ENCODE peak calls at places on chromosomes 3 and 15, in four cellular contexts. Z, T, M and S are unnamed samples.
A peak's percentile ranks its signal among the peaks of the same experiment; 100 is the strongest.

GRCh38 chr3:140630866-140631265 is 47.0 kb upstream of the TRIM42 start:
- DNase-seq in Z (no peak), T (no peak), M (no peak), S (no peak)

GRCh38 chr15:43762824-43763223 is 13.9 kb downstream of the ELL3 start:
- DNase-seq in Z (no peak), T (no peak), M (no peak), S (no peak)

GRCh38 chr3:106578911-106579310 is 710.1 kb upstream of the CBLB start:
- DNase-seq in Z (no peak), T (no peak), M (no peak), S (no peak)

GRCh38 chr15:88707766-88708165 is 69.0 kb downstream of the ISG20 start:
- DNase-seq in Z (no peak), T (no peak), M (no peak), S (no peak)

GRCh38 chr3:182909318-182910040 is 70.9 kb downstream of the DCUN1D1 start:
- DNase-seq in Z (no peak), T (no peak), M (no peak), S (no peak)

GRCh38 chr3:153162513-153163348 is 705 bp downstream of the RAP2B start:
- DNase-seq in Z (no peak), T (peak; percentile 66), M (peak; percentile 38), S (no peak)

GRCh38 chr3:148079370-148079769 is 618.3 kb upstream of the AGTR1 start:
- DNase-seq in Z (no peak), T (no peak), M (no peak), S (no peak)

GRCh38 chr15:56973463-56973862 is 55.0 kb downstream of the TCF12 start:
- DNase-seq in Z (no peak), T (no peak), M (no peak), S (no peak)

GRCh38 chr3:141426404-141427034 is 58.2 kb downstream of the ZBTB38 start:
- DNase-seq in Z (no peak), T (peak; percentile 81), M (peak; percentile 60), S (no peak)

GRCh38 chr15:37586976-37587375 is 347.5 kb upstream of the TMCO5A start:
- DNase-seq in Z (peak; percentile 32), T (no peak), M (no peak), S (peak; percentile 5)

GRCh38 chr15:28904541-28905303 is 18.9 kb downstream of the APBA2 start:
- DNase-seq in Z (no peak), T (no peak), M (no peak), S (no peak)

GRCh38 chr3:107997666-107998065 is 93.2 kb downstream of the CD47 start:
- DNase-seq in Z (no peak), T (no peak), M (no peak), S (no peak)

GRCh38 chr3:183745300-183746098 is 47.9 kb downstream of the YEATS2 start:
- DNase-seq in Z (no peak), T (no peak), M (no peak), S (no peak)

GRCh38 chr3:8278448-8278847 is 223.2 kb upstream of the LMCD1 start:
- DNase-seq in Z (no peak), T (no peak), M (no peak), S (no peak)

DNA sequence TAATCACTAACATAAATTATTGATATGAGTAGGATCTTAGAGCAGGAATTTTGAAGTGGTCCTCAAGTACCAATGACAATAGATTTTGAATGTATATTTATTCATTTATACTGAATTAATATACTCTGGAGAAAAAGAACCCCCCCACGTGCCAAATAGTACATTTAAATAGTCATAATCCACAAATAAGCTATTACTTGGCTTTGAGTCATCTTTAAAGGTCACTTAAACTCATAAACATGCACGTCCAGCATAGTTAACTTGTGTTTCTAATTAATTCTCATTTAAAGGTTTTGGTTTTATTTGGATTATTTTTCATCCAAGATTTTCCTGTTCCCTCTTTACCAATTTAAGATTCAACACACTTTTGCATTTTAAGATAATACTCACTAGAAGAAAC is 35.1 kb downstream of the FGF7 start:
- DNase-seq in Z (peak; percentile 24), T (no peak), M (no peak), S (no peak)
- TF ChIP-seq CTCF in Z (no peak), T (no peak), M (no peak), S (no peak)

GRCh38 chr15:74726774-74727164 is 1.4 kb upstream of the CYP1A1 start:
- DNase-seq in Z (no peak), T (no peak), M (peak; percentile 54), S (no peak)

GRCh38 chr15:74724570-74725240 is 623 bp downstream of the CYP1A1 start:
- DNase-seq in Z (no peak), T (no peak), M (no peak), S (no peak)

GRCh38 chr15:74727727-74728126 is 2.4 kb upstream of the CYP1A1 start:
- DNase-seq in Z (no peak), T (peak; percentile 57), M (no peak), S (no peak)

GRCh38 chr15:74725241-74725774 is at the start of gene CYP1A1:
- DNase-seq in Z (no peak), T (no peak), M (peak; percentile 77), S (no peak)

DNA sequence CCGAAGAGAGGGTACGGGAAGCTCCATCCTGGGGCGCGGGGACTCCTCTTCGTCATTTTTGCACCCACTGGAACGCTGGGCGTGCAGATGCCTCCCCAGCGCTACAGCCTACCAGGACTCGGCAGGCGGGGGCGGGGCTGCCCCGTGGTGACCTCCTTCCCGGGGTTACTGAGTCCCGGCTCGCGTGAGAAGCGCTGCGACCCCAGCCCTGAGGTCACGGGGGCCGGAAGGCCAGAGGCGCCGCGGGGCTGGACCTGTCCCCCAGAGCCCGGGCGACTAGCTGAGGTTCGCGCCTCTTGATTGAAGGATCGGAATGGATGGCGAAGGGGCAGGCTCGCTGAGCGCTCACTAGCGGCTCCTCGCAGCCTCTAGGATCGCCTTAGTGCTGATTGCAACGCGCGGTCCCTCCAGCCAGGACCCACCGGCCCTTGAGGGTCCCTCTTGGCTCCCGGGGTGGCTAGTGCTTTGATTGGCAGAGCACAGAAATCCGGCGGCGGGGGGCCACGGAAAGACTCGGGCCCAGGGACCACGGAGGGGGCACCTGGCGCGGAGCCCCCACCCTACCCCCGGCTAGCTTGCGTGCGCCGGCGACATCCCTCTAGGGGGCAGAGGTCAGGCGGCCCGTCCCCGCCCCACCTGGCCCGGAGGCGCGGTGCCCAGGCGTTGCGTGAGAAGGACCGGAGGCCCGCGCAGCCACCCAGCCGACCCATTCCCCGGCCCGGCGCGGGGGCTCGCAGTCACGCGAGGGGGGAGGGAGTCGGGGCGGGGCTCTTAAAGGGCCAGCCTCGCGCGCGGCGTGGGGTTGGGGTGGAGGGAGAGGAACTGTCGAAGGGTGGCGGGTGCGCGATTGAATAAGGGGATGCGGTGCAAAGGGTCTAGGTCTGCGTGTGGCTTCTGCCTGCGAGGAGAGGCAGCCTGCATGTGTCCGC is 781 bp upstream of the CYP1A1 start:
- DNase-seq in Z (no peak), T (peak; percentile 70), M (peak; percentile 90), S (peak; percentile 10)
- TF ChIP-seq CTCF in Z (no peak), T (no peak), M (no peak), S (no peak)

DNA sequence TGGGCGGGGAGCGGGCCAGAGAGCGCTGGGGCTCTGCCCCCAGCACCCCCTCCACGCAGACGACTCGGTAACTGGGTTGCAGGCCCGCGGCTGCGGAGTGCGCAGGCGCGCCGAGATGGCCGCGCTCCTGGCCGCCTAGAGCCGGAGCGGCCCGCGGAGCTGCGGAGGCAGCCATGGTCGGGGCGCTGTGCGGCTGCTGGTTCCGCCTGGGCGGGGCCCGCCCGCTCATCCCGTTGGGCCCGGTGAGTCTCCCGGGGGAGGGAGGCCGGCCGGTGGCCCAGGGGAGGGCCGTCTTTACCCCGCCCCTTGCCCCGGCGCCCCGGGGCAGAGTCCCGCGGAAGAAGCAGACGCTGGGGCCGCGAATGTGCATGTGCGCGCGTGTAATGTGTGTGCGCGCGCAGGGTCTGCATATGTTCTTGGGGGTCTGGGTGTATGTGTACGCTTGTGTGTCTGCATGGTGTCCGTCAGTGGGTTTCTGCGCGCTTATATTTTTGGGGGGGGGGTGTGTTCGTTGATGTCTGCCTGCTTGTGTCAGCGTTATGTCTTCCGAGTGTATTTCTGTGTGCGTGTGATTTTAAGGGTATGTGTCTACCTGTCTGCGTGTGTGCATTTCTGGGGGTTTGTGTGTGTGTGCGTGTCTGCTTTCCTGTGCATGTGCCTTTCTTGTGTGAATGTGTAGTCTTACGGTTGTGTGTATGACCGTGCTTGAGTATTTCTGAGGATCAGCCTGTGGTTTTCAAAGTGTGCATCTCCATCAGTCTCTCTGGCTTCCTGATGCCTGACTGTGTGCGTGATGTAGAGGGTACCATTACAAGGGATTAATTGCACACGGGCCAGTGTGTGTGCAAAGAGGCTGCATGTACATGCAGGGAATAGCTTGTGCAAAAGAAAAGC is at the start of gene ABHD14A:
- DNase-seq in Z (no peak), T (peak; percentile 88), M (peak; percentile 80), S (no peak)
- TF ChIP-seq CTCF in Z (no peak), T (no peak), M (no peak), S (no peak)

GRCh38 chr3:80769683-80770082 is 991.8 kb downstream of the GBE1 start:
- DNase-seq in Z (no peak), T (no peak), M (no peak), S (no peak)

GRCh38 chr3:80771085-80771484 is 990.4 kb downstream of the GBE1 start:
- DNase-seq in Z (no peak), T (no peak), M (no peak), S (no peak)

GRCh38 chr3:80770106-80771079 is 991.1 kb downstream of the GBE1 start:
- DNase-seq in Z (no peak), T (no peak), M (no peak), S (peak; percentile 5)

DNA sequence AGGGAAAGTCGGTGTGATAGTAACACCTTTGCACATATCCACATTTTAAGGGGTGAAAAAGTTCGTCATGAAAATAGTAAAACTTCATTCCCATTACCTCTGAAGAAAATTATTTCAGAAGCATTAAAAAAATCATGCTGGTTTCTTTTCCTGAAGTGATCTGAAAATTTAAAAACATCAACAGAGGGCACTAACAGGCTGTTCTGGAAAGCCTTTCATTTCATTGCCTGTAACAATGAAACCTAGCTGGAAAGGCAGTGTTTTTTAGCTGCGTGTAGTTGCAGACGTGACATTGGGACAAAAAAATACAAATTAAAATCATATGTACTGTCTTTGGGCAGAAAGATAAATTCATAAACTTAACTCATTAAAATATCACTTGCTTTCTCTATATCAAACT is 993.8 kb downstream of the GBE1 start:
- DNase-seq in Z (no peak), T (no peak), M (no peak), S (no peak)
- TF ChIP-seq CTCF in Z (no peak), T (no peak), M (no peak), S (no peak)

GRCh38 chr15:58839485-58839884 is 68.4 kb downstream of the MINDY2 start:
- DNase-seq in Z (no peak), T (no peak), M (no peak), S (no peak)
- TF ChIP-seq CTCF in Z (peak; percentile 38), T (peak; percentile 5), M (no peak), S (no peak)

GRCh38 chr3:136818851-136819783 is at the start of gene SLC35G2:
- DNase-seq in Z (no peak), T (peak; percentile 64), M (no peak), S (no peak)
- TF ChIP-seq CTCF in Z (no peak), T (no peak), M (no peak), S (peak; percentile 13)